ENCODE peak calls at places on chromosome 9, in ten cellular contexts. O is uterus; M is Karpas-422; R is keratinocyte; L is CD4-positive, alpha-beta T cell; H is PC-3; N is ovary; Q is mesenchymal stem cell; S is substantia nigra; G is coronary artery. V is an unnamed sample.

GRCh38 chr9:16030513-16031185 is 477.8 kb downstream of the CCDC171 start:
- DNase-seq in O (no peak), M (no peak), R (peak; percentile 68), L (no peak), H (peak; percentile 93), N (no peak), Q (peak; percentile 91), S (no peak), G (no peak), V (no peak)

GRCh38 chr9:131334568-131335105 is 45.1 kb downstream of the PLPP7 start:
- DNase-seq in O (no peak), M (no peak), R (no peak), L (no peak), H (no peak), N (peak; percentile 36), Q (peak; percentile 80), S (peak; percentile 14), G (no peak), V (peak; percentile 45)

GRCh38 chr9:81969971-81970370 is 18.6 kb upstream of the SPATA31D1 start:
- DNase-seq in O (no peak), M (no peak), R (no peak), L (no peak), H (peak; percentile 29), N (no peak), Q (no peak), S (no peak), G (no peak), V (no peak)

GRCh38 chr9:1759901-1760300 is 255.2 kb upstream of the SMARCA2 start:
- DNase-seq in O (no peak), M (no peak), R (no peak), L (no peak), H (peak; percentile 16), N (no peak), Q (no peak), S (no peak), G (no peak), V (no peak)

GRCh38 chr9:124353166-124353768 is 62.0 kb downstream of the PSMB7 start:
- DNase-seq in O (no peak), M (no peak), R (no peak), L (no peak), H (no peak), N (no peak), Q (no peak), S (no peak), G (peak; percentile 50), V (no peak)

GRCh38 chr9:28332648-28333047 is 759.4 kb upstream of the C9orf72 start:
- DNase-seq in O (no peak), M (no peak), R (no peak), L (no peak), H (no peak), N (no peak), Q (no peak), S (no peak), G (no peak), V (no peak)

GRCh38 chr9:72858089-72858912 is 94.6 kb downstream of the ALDH1A1 start:
- DNase-seq in O (no peak), M (no peak), R (no peak), L (no peak), H (no peak), N (peak; percentile 23), Q (peak; percentile 53), S (no peak), G (no peak), V (peak; percentile 25)

GRCh38 chr9:19720374-19720773 is 68.5 kb downstream of the SLC24A2 start:
- DNase-seq in O (no peak), M (peak; percentile 44), R (no peak), L (no peak), H (peak; percentile 42), N (no peak), Q (peak; percentile 55), S (no peak), G (no peak), V (no peak)

GRCh38 chr9:76701441-76702031 is 62.7 kb upstream of the PCA3 start:
- DNase-seq in O (no peak), M (no peak), R (no peak), L (no peak), H (no peak), N (no peak), Q (no peak), S (no peak), G (no peak), V (no peak)

GRCh38 chr9:103545260-103545659 is 548.8 kb upstream of the SMC2 start:
- DNase-seq in O (no peak), M (no peak), R (no peak), L (no peak), H (no peak), N (no peak), Q (no peak), S (no peak), G (no peak), V (no peak)

GRCh38 chr9:114061830-114062474 is 16.1 kb downstream of the AMBP start:
- DNase-seq in O (no peak), M (no peak), R (no peak), L (no peak), H (no peak), N (no peak), Q (no peak), S (no peak), G (no peak), V (no peak)

GRCh38 chr9:13281356-13282016 is 2.0 kb upstream of the MPDZ start:
- DNase-seq in O (no peak), M (no peak), R (no peak), L (no peak), H (no peak), N (no peak), Q (peak; percentile 49), S (no peak), G (no peak), V (no peak)

GRCh38 chr9:119400607-119401006 is 31.4 kb upstream of the BRINP1 start:
- DNase-seq in O (no peak), M (no peak), R (no peak), L (no peak), H (no peak), N (no peak), Q (no peak), S (no peak), G (no peak), V (no peak)

DNA sequence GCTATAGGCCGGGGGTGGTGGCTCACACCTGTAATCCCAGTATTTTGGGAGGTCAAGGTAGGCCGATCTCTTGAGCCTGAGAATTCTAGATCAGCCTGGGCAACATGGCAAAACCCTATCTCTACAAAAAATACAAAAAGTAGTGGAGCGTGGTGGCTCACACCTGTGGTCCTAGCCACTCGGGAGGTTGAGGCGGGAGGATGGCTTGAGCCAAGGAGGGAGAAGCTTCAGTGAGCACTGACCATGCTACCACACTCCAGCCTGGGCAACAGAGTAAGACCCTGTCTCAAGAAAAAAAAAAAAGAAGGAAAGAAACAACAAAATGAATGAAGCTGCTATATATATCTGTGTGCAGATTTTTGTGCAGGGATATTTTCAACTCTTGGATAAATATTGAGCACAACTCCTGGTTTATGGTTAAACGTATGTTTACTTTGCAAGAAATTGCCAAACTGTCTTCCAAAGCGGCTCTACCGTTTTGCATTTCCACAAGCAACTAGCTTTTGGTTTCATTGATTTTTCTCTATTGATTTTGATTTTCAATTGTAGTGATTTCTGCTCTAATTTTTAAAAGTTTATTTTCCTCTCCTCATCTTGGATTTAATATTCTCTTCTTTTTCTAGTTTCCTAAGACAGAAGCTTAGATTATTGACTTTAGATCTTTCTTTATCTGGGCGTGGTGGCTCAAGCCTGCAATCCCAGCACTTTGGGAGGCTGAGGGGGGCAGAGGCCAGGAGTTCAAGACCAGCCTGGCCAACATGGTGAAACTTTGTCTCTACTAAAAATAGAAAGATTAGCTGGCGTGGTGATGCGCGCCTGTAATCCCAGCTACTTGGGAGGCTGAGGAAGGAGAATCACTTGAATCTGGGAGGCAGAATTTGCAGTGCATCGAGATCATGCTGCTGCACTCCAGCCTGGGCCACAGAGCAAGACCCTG is 49.2 kb downstream of the SPIN1 start:
- DNase-seq in O (no peak), M (no peak), R (no peak), L (no peak), H (no peak), N (no peak), Q (no peak), S (no peak), G (no peak), V (no peak)
- H3K27ac ChIP-seq in O (no peak overlapping the region), M (no peak overlapping the region), R (no peak overlapping the region), L (no peak overlapping the region), H (no peak overlapping the region), N (no peak overlapping the region), Q (no peak overlapping the region), S (no peak overlapping the region), G (no peak overlapping the region), V (no peak overlapping the region)

GRCh38 chr9:107036367-107036766 is 173.4 kb downstream of the ZNF462 start:
- DNase-seq in O (no peak), M (no peak), R (no peak), L (no peak), H (no peak), N (no peak), Q (no peak), S (no peak), G (no peak), V (no peak)
- H3K27ac ChIP-seq in O (no peak overlapping the region), M (no peak overlapping the region), R (no peak overlapping the region), L (no peak overlapping the region), H (no peak overlapping the region), N (no peak overlapping the region), Q (no peak overlapping the region), S (no peak overlapping the region), G (no peak overlapping the region), V (no peak overlapping the region)

DNA sequence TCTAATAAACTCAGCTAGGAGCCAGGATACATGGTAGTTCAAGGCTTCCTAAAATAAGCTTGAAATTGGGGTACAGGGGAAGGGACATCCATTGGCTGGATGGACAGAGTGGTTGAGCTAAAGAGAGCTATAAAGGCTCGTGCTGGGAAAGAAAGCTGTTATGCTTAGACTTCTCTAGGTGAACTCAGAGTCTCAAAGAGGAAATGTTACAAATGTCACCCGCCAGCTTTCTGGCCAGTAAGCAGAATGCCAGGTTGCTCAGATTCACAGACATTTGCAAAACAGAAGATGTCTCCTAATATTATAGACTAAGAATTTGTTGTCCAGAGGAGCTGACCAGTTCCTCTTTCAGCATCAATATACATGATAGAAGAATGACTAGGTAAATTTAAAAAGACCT is 30.6 kb downstream of the STOM start:
- DNase-seq in O (no peak), M (no peak), R (no peak), L (no peak), H (no peak), N (no peak), Q (no peak), S (no peak), G (no peak), V (no peak)
- H3K27ac ChIP-seq in O (no peak overlapping the region), M (no peak overlapping the region), R (no peak overlapping the region), L (no peak overlapping the region), H (no peak overlapping the region), N (no peak overlapping the region), Q (no peak overlapping the region), S (no peak overlapping the region), G (peak overlapping the region; percentile 5), V (no peak overlapping the region)

DNA sequence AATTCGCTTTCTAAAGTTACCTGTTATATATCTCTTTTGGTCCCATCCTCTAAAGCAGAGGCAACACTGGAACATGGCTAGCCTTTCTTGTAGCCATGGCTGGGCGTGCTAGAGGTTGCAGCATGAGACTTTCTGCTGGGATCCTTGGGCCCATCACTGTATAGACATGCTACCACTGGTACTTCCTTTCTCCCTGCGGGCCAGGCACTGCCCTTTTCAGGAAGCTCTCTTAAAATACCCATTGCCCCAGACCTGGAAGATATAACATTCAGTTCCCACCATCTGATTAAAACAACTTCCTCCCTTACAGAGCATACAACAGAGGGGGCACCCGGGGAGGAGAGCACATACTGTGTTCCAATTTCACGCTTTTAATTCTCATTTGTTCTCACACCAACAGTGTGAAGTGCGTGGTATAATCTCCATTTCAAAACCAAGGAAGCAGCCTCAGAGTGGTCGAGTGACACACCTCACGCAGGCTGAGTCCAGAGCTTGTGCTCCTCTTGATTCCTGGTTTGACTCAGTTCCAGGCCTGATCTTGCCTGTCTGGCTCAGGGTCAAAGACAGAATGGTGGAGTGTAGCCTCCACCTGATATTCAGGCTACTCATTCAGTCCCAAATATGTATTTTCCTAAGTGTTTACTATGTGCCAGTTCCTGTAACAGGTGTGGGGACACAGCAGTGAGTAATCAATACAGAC is 22.6 kb downstream of the PTGS1 start:
- DNase-seq in O (no peak), M (no peak), R (no peak), L (no peak), H (no peak), N (no peak), Q (no peak), S (no peak), G (no peak), V (no peak)
- H3K27ac ChIP-seq in O (peak overlapping the region; percentile 56), M (no peak overlapping the region), R (no peak overlapping the region), L (no peak overlapping the region), H (no peak overlapping the region), N (no peak overlapping the region), Q (no peak overlapping the region), S (no peak overlapping the region), G (peak overlapping the region; percentile 55), V (no peak overlapping the region)

V was measured in pancreas.